ENCODE peak calls at places on chromosome 10, in eight cellular contexts. C, J, I, W, Y, M, N and G are unnamed samples.

GRCh38 chr10:32376780-32377179 is 29.8 kb upstream of the EPC1 start:
- DNase-seq in M (no peak), I (no peak), C (no peak), N (no peak), Y (no peak), J (no peak), W (no peak), G (no peak)

GRCh38 chr10:114301177-114301576 is 62.1 kb downstream of the VWA2 start:
- DNase-seq in J (no peak), I (no peak), W (no peak), M (peak), C (no peak), Y (no peak), N (no peak), G (no peak)

GRCh38 chr10:33034931-33035330 is 76.9 kb upstream of the ITGB1 start:
- DNase-seq in I (no peak), M (no peak), J (no peak), Y (no peak), N (no peak), C (no peak), W (no peak), G (no peak)

GRCh38 chr10:18984531-18984930 is 64.1 kb upstream of the MALRD1 start:
- DNase-seq in J (no peak), M (no peak), Y (no peak), W (no peak), C (no peak), N (no peak), I (no peak), G (no peak)

GRCh38 chr10:7956508-7956907 is 98.0 kb upstream of the GATA3 start:
- DNase-seq in J (peak), C (no peak), M (no peak), N (no peak), Y (no peak), W (peak), I (no peak), G (no peak)

GRCh38 chr10:5484205-5484604 is 15.2 kb downstream of the CALML5 start:
- DNase-seq in W (no peak), N (no peak), M (no peak), C (no peak), J (no peak), Y (no peak), I (no peak), G (no peak)

GRCh38 chr10:94358480-94358879 is 4.3 kb downstream of the NOC3L start:
- DNase-seq in C (no peak), J (peak), N (no peak), I (no peak), W (peak), M (no peak), Y (no peak), G (no peak)

GRCh38 chr10:22624289-22624738 is 90.1 kb downstream of the PIP4K2A start:
- DNase-seq in M (no peak), I (no peak), N (no peak), C (peak), J (peak), W (peak), Y (no peak), G (no peak)

GRCh38 chr10:9097206-9097990 is 1042.9 kb downstream of the GATA3 start:
- DNase-seq in Y (no peak), J (no peak), M (no peak), I (no peak), C (no peak), W (peak), N (no peak), G (no peak)

GRCh38 chr10:118467200-118467599 is 125.1 kb upstream of the FAM204A start:
- DNase-seq in C (no peak), N (no peak), W (no peak), I (no peak), Y (no peak), M (no peak), J (no peak), G (no peak)

GRCh38 chr10:16910795-16911164 is 93.6 kb upstream of the RSU1 start:
- DNase-seq in C (no peak), W (no peak), J (no peak), Y (no peak), M (no peak), N (no peak), I (no peak), G (no peak)
- TF ChIP-seq CTCF in C (no peak), W (no peak), J (no peak), Y (no peak), M (no peak), N (no peak), I (peak), G (no peak)

GRCh38 chr10:121168513-121169216 is 317.5 kb downstream of the WDR11 start:
- DNase-seq in N (no peak), W (no peak), Y (no peak), M (no peak), C (no peak), J (no peak), I (no peak), G (no peak)
- TF ChIP-seq CTCF in N (no peak), W (no peak), Y (no peak), M (no peak), C (peak), J (no peak), I (no peak), G (no peak)

DNA sequence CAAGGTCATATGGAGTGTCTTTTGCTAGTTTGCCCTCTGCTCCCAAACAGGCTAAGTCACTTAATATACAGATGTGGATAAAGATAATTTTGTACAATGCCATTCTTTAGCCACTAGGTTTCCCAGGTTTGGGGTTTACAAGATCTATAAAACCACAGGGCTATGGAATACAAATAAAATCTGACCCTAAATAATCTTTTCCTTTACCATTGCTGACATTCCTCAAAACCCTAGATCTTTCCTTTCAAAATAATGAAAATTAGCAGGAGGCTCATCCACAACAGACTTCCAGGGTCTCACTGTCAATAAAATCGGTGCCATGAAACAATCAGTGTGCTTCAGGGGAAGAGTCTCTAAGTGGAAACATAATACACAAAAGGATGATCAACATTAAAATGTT is 148.4 kb downstream of the CPEB3 start:
- DNase-seq in N (no peak), C (no peak), I (no peak), J (no peak), M (no peak), W (no peak), Y (no peak), G (no peak)
- TF ChIP-seq CTCF in N (no peak), C (peak), I (no peak), J (no peak), M (no peak), W (peak), Y (no peak), G (peak)

GRCh38 chr10:46301056-46301645 is 14.4 kb downstream of the ANTXRL start:
- DNase-seq in W (no peak), Y (no peak), N (no peak), I (peak), J (no peak), M (no peak), C (no peak), G (no peak)
- TF ChIP-seq CTCF in W (no peak), Y (no peak), N (no peak), I (no peak), J (no peak), M (no peak), C (no peak), G (no peak)

DNA sequence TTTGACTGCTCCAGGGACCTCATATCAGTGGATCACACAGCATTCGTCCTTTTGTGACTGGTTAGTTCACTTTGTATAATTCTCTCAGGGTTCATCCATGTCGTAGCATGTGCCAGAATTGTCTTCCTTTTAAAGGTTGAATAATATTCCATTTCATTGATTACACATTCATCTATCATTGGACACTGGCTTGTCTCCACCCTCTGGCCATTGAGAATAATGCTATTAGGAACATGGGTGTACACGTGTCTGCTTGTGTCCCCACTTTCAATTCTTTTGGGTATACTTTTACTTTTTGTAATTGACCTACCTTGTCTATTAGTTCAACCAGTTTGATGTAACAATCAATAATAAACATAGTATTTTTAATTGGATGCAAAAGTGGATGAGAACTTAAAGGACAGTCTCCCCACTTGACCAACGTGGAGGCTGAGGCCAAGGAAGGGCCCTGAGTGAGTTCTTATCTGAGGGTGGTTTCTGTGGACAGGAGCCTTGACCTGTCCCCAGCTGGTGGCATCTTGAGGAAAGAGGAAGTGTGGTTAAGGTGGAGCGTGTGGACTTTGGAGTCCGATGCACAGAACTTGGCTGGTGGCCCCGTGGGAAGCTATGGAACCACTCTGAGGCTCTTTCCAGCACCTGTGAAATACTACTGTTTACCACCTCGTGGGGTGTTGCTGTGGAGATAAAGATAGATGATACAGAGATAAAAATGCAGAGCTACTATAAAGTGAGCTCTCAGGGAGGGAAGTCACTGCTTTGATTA is 16.6 kb downstream of the WDFY4 start:
- DNase-seq in Y (no peak), J (no peak), C (no peak), W (no peak), I (no peak), M (no peak), N (no peak), G (no peak)
- TF ChIP-seq CTCF in Y (no peak), J (no peak), C (no peak), W (no peak), I (no peak), M (no peak), N (no peak), G (no peak)

GRCh38 chr10:123019264-123019663 is 10.5 kb downstream of the ACADSB start:
- DNase-seq in Y (no peak), J (no peak), I (no peak), C (no peak), N (no peak), W (no peak), M (no peak), G (no peak)

GRCh38 chr10:123018531-123018930 is 9.7 kb downstream of the ACADSB start:
- DNase-seq in M (no peak), W (no peak), I (no peak), Y (no peak), C (no peak), J (no peak), N (no peak), G (no peak)

GRCh38 chr10:123019941-123020703 is 11.3 kb downstream of the ACADSB start:
- DNase-seq in M (no peak), N (no peak), C (no peak), Y (no peak), I (no peak), J (no peak), W (no peak), G (no peak)

GRCh38 chr10:123024540-123024939 is 15.7 kb downstream of the ACADSB start:
- DNase-seq in C (no peak), N (no peak), I (no peak), J (no peak), W (no peak), M (no peak), Y (no peak), G (no peak)

GRCh38 chr10:123021517-123021916 is 12.7 kb downstream of the ACADSB start:
- DNase-seq in Y (no peak), J (no peak), I (no peak), M (no peak), W (no peak), N (no peak), C (no peak), G (no peak)
- TF ChIP-seq CTCF in Y (peak), J (peak), I (peak), M (peak), W (peak), N (peak), C (peak), G (peak)

GRCh38 chr10:77507313-77507712 is 130.3 kb downstream of the KCNMA1 start:
- DNase-seq in W (no peak), C (no peak), J (no peak), M (no peak), N (no peak), Y (no peak), I (no peak), G (no peak)

GRCh38 chr10:77504196-77504869 is 133.3 kb downstream of the KCNMA1 start:
- DNase-seq in C (no peak), I (no peak), M (no peak), Y (no peak), J (peak), N (no peak), W (peak), G (no peak)

GRCh38 chr10:77506517-77506916 is 131.1 kb downstream of the KCNMA1 start:
- DNase-seq in Y (no peak), J (peak), C (no peak), M (no peak), N (no peak), W (peak), I (no peak), G (no peak)

GRCh38 chr10:77505431-77506334 is 131.9 kb downstream of the KCNMA1 start:
- DNase-seq in M (no peak), W (peak), C (peak), J (peak), I (no peak), N (no peak), Y (no peak), G (no peak)

GRCh38 chr10:77504870-77505257 is 132.7 kb downstream of the KCNMA1 start:
- DNase-seq in C (peak), J (no peak), M (no peak), W (peak), I (no peak), N (no peak), Y (no peak), G (no peak)
- TF ChIP-seq CTCF in C (peak), J (peak), M (no peak), W (no peak), I (no peak), N (no peak), Y (no peak), G (no peak)

GRCh38 chr10:69377191-69377590 is 39.5 kb downstream of the TACR2 start:
- DNase-seq in Y (no peak), I (no peak), N (no peak), W (no peak), J (no peak), C (no peak), M (no peak), G (no peak)

GRCh38 chr10:69376662-69377061 is 40.1 kb downstream of the TACR2 start:
- DNase-seq in W (no peak), I (no peak), M (no peak), C (no peak), Y (no peak), N (no peak), J (no peak), G (no peak)

GRCh38 chr10:69375307-69376151 is 41.2 kb downstream of the TACR2 start:
- DNase-seq in N (peak), M (no peak), Y (peak), C (no peak), I (no peak), W (no peak), J (no peak), G (no peak)

GRCh38 chr10:69374242-69374641 is 42.5 kb downstream of the TACR2 start:
- DNase-seq in M (no peak), C (no peak), I (no peak), Y (no peak), N (no peak), J (no peak), W (no peak), G (no peak)

DNA sequence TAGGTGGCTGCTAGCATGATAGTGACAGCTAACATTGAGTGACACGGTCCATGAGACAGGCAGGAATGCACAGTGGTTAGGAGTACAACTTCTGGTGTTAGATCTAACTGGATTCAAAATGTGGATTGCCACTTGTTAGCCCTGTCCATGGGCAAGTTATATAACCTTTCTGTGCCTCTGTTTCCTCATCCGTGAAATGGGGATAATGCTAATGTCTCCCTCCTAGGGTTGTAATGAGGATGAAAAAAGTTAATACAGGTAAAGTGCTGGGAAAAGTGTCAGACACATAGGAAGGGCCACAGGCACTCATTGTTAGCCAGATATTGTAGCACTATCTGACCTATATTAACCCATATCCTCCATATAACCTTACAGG is 41.8 kb downstream of the TACR2 start:
- DNase-seq in C (no peak), J (no peak), N (no peak), W (no peak), M (no peak), Y (no peak), I (no peak), G (no peak)
- TF ChIP-seq CTCF in C (no peak), J (no peak), N (no peak), W (no peak), M (no peak), Y (no peak), I (no peak), G (no peak)

DNA sequence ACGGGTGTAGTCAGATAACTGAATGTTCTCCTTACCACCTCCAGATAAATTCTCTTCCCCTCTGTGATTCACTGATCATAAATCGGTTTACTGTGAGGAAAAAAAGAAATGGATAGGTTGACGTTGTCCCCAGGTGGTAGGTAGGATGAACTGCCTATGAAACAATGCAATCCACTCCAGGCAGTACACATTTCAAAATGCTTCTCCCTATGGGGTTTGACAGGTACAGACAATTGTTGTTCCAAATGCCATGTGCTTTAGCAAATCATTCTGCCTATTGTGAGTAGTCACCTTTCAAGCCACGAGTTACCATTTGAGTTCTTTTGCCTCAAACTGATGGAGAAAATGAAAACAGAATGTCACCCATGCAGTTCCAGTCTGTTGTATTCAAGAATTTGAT is 21.8 kb downstream of the VIM start:
- DNase-seq in M (no peak), W (no peak), Y (no peak), J (peak), C (no peak), I (no peak), N (no peak), G (no peak)
- TF ChIP-seq CTCF in M (no peak), W (peak), Y (peak), J (peak), C (peak), I (peak), N (peak), G (peak)

GRCh38 chr10:116272497-116273221 is at the start of gene GFRA1:
- DNase-seq in M (no peak), Y (peak), W (no peak), I (no peak), N (peak), J (no peak), C (no peak), G (peak)
- TF ChIP-seq CTCF in M (no peak), Y (no peak), W (no peak), I (no peak), N (no peak), J (no peak), C (no peak), G (peak)